ENCODE peak calls at places on chromosomes 16 and 17, in nine cellular contexts. I is mucosa of descending colon, E is endothelial cell of umbilical vein, D is heart left ventricle, K is body of pancreas, B is upper lobe of right lung, U is hepatocyte, C is cardiac muscle cell, A is colonic mucosa. F is an unnamed sample. For H3K4me1, the result is how much of the 10 kb centered on the place peaks cover.

GRCh38 chr17:70230883-70231282 is 61.6 kb downstream of the KCNJ2 start:
- DNase-seq in A (no peak), E (no peak), I (no peak), D (no peak), C (no peak), U (no peak), K (no peak), B (no peak), F (no peak)

GRCh38 chr17:3914319-3914685 is 2.0 kb downstream of the P2RX1 start:
- DNase-seq in K (no peak), D (no peak), A (peak), U (no peak), E (no peak), I (peak), C (no peak), B (no peak), F (no peak)

GRCh38 chr17:83199500-83200201 is 120.2 kb downstream of the METRNL start:
- DNase-seq in B (peak), C (no peak), U (no peak), D (peak), I (peak), A (no peak), K (peak), E (no peak), F (peak)

GRCh38 chr17:56707312-56708219 is 114.1 kb downstream of the NOG start:
- DNase-seq in E (no peak), A (no peak), C (peak), I (no peak), B (no peak), D (no peak), K (no peak), U (peak), F (no peak)

GRCh38 chr16:13702614-13703013 is 217.3 kb upstream of the ERCC4 start:
- DNase-seq in E (no peak), B (no peak), A (no peak), K (peak), I (no peak), U (no peak), D (peak), C (no peak), F (no peak)

GRCh38 chr16:18983565-18984424 is at the start of gene TMC7:
- DNase-seq in C (peak), A (peak), U (peak), B (peak), K (peak), E (peak), I (peak), D (peak), F (peak)

GRCh38 chr17:3335876-3336275 is 37.7 kb upstream of the OR3A1 start:
- DNase-seq in A (no peak), C (no peak), E (no peak), U (no peak), B (no peak), K (no peak), I (no peak), D (no peak), F (no peak)

GRCh38 chr16:20897253-20897896 is 2.8 kb downstream of the DCUN1D3 start:
- DNase-seq in I (no peak), C (peak), U (peak), D (no peak), A (no peak), E (no peak), K (no peak), B (no peak), F (no peak)

GRCh38 chr17:48163809-48164208 is 56.2 kb downstream of the SNX11 start:
- DNase-seq in E (no peak), I (no peak), D (no peak), K (no peak), B (no peak), U (no peak), C (no peak), A (no peak), F (no peak)
- TF ChIP-seq CTCF in E (no peak), I (no peak), D (no peak), K (peak), B (no peak), U (peak), C (peak), A (no peak), F (peak)

GRCh38 chr17:17030515-17031211 is 11.6 kb upstream of the MPRIP start:
- DNase-seq in I (peak), B (no peak), A (no peak), D (no peak), U (no peak), C (no peak), K (no peak), E (no peak), F (no peak)

GRCh38 chr17:17032131-17032692 is 10.0 kb upstream of the MPRIP start:
- DNase-seq in C (peak), U (peak), E (peak), K (peak), A (peak), I (peak), B (peak), D (peak), F (peak)

GRCh38 chr17:17028878-17029535 is 13.2 kb upstream of the MPRIP start:
- DNase-seq in U (peak), E (no peak), C (no peak), D (peak), A (no peak), I (peak), K (no peak), B (no peak), F (no peak)

GRCh38 chr17:17028059-17028877 is 14.0 kb upstream of the MPRIP start:
- DNase-seq in A (peak), K (peak), D (peak), C (peak), U (peak), B (peak), E (no peak), I (peak), F (peak)

DNA sequence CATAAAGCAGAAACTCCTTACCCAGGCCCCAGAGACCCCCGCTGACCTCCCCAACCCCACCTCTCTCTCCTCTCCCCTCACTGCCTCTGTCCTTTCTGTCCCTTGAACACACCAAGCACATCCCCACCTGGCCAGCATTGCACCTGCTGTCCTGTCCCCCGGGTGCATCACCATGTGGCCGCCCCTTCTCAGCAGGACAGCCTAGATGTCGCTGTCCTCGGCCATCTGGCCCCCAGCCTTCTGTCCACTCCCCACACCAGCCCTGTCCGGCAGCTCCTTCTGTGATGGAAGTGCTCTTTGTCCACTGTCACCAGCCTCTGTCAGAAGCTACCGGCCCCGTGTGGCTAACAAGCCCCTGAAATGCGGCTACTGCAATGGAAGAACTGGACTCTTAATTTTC is 12.3 kb upstream of the MPRIP start:
- DNase-seq in U (no peak), A (no peak), I (peak), B (peak), D (peak), E (no peak), C (no peak), K (no peak), F (no peak)
- H3K4me1 ChIP-seq in U (under half), A (under half), I (under half), B (under half), D (under half), E (under half), C (under half), K (under half), F (under half)

DNA sequence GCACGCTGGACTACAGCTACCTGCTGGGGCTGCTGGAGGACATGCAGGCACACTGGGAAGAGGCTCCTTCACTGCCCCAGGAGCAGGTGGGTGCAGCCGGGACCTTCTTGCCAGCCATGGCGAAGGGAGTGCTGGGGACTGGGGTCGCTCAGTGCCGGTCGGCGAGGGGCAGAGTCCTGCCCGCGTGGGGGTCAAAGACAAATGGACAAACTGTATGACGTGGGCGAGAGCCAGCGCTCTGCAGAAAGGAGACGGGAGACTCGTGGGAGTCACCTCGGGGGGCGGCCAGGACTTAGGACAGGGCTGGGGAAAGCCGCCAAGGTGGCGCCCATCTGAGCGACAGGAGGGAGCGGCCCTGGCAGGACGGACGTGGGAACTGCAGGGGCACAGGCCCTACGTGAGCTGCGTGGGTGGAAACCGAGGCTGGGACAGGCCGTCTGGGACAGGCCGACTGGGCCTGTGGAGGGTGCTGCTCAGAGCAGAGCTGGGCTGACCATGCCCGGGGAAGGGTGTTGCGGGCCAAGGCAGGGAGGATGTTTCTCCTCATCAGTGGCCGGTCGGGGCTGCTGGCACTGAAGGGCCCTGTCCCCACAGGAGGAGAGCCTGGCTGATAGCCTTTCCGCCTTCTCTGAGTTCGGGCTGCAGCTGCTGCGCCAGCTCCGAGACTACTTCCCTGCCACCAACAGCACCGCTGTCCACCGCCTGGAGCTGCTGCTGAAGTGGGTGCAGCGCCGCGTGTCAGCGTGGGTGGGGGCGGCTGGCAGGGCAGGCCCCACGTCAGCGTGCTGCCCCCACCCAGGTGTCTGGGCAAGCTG is 8.0 kb downstream of the TSR3 start:
- DNase-seq in B (no peak), D (no peak), A (peak), I (peak), E (no peak), C (no peak), K (no peak), U (no peak), F (no peak)
- H3K4me3 ChIP-seq in B (peak), D (no peak), A (peak), I (no peak), E (no peak), C (peak), K (no peak), U (no peak), F (peak)

GRCh38 chr16:48864055-48864454 is 254.1 kb upstream of the N4BP1 start:
- DNase-seq in I (no peak), K (no peak), E (no peak), D (no peak), B (no peak), U (no peak), A (no peak), C (no peak), F (no peak)
- TF ChIP-seq CTCF in I (no peak), K (no peak), E (no peak), D (no peak), B (no peak), U (no peak), A (no peak), C (no peak), F (no peak)

GRCh38 chr17:74603032-74603635 is 11.1 kb upstream of the CD300LD start:
- DNase-seq in C (no peak), K (no peak), E (no peak), B (no peak), I (no peak), A (no peak), U (no peak), D (no peak), F (no peak)
- H3K4me1 ChIP-seq in C (under half), K (under half), E (under half), B (under half), I (under half), A (under half), U (under half), D (under half), F (under half)

DNA sequence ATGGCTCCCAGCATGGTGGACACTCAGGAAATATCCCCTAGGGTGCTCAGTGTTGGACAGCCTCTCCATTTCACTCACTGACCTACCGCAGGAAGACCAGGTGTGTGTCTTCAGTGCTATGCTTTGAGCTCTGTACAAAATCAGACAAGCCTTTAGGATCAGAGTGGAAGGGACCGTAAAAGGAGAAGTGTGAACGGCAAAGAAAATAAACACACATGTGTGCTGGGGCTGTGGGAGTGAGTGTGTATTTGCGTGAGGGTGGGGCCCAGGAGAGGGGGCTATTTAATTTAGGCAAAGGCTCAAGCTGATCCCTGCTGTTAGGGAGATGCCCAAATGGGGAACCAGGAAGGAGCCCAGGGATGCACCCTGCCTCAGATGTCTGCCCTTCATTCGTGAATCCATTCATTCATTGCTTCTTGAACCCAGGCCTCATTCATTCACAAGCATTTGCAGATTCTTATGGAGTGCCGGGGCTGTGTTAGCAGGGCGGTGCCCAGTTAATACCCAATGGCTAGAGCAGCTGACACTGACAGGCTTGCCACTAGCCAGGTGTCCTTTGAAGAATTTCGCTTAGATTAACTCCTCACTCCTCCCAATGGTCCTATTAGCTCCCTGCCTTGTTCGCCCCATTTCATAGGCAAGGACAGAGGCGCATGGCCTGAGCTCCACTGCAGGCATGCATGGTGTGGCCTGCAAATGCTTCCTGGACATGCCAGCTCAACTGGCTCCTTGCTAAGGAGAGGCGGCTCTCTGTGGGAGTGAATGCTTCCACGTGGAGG is 296.7 kb upstream of the FOXF1 start:
- DNase-seq in C (no peak), K (no peak), E (no peak), A (no peak), I (no peak), U (no peak), D (no peak), B (no peak), F (no peak)
- H3K4me3 ChIP-seq in C (no peak), K (no peak), E (no peak), A (no peak), I (no peak), U (no peak), D (no peak), B (no peak), F (no peak)

GRCh38 chr17:39380144-39380543 is 21.3 kb downstream of the FBXL20 start:
- DNase-seq in K (no peak), I (no peak), U (no peak), C (no peak), E (no peak), D (no peak), B (no peak), A (no peak), F (no peak)
- TF ChIP-seq CTCF in K (no peak), I (no peak), U (no peak), C (no peak), E (no peak), D (no peak), B (no peak), A (no peak), F (no peak)

F was measured in BE2C.